ENCODE peak calls at places on chromosomes 11 and 22, in six cellular contexts. One of them, this sample, is unnamed.
A peak's percentile ranks its signal among the peaks of the same experiment; 100 is the strongest.

GRCh38 chr22:49999063-49999900 is 13.3 kb downstream of the IL17REL start:
- DNase-seq in thyroid gland: no peak
- DNase-seq in A549: no peak
- DNase-seq in nephron progenitor cell: peak; percentile 81
- DNase-seq in Calu3: no peak
- DNase-seq in right atrium auricular region: no peak
- DNase-seq in this sample: no peak

GRCh38 chr11:102837151-102837550 is 6.3 kb downstream of the MMP3 start:
- DNase-seq in nephron progenitor cell: no peak
- DNase-seq in right atrium auricular region: no peak
- DNase-seq in Calu3: no peak
- DNase-seq in A549: no peak
- DNase-seq in thyroid gland: no peak
- DNase-seq in this sample: no peak

GRCh38 chr11:45959851-45960250 is 37.4 kb downstream of the LARGE2 start:
- DNase-seq in thyroid gland: no peak
- DNase-seq in Calu3: no peak
- DNase-seq in nephron progenitor cell: no peak
- DNase-seq in A549: no peak
- DNase-seq in right atrium auricular region: no peak
- DNase-seq in this sample: no peak

GRCh38 chr11:35276396-35276795 is 137.4 kb downstream of the CD44 start:
- DNase-seq in Calu3: peak; percentile 16
- DNase-seq in thyroid gland: peak; percentile 40
- DNase-seq in nephron progenitor cell: no peak
- DNase-seq in right atrium auricular region: no peak
- DNase-seq in A549: peak; percentile 25
- DNase-seq in this sample: peak; percentile 95

GRCh38 chr11:69369945-69370344 is 76.0 kb downstream of the MYEOV start:
- DNase-seq in nephron progenitor cell: no peak
- DNase-seq in right atrium auricular region: peak; percentile 26
- DNase-seq in Calu3: no peak
- DNase-seq in thyroid gland: no peak
- DNase-seq in A549: no peak
- DNase-seq in this sample: no peak

GRCh38 chr11:66881927-66882452 is 25.1 kb downstream of the LRFN4 start:
- DNase-seq in Calu3: no peak
- DNase-seq in thyroid gland: no peak
- DNase-seq in right atrium auricular region: no peak
- DNase-seq in A549: no peak
- DNase-seq in nephron progenitor cell: no peak
- DNase-seq in this sample: no peak

GRCh38 chr11:106021181-106021966 is 666 bp downstream of the MSANTD4 start:
- DNase-seq in nephron progenitor cell: no peak
- DNase-seq in A549: no peak
- DNase-seq in right atrium auricular region: no peak
- DNase-seq in Calu3: no peak
- DNase-seq in thyroid gland: no peak
- DNase-seq in this sample: peak; percentile 13

GRCh38 chr11:34065505-34066203 is 14.1 kb downstream of the CAPRIN1 start:
- DNase-seq in nephron progenitor cell: no peak
- DNase-seq in right atrium auricular region: no peak
- DNase-seq in Calu3: no peak
- DNase-seq in A549: no peak
- DNase-seq in thyroid gland: no peak
- DNase-seq in this sample: no peak

GRCh38 chr11:23103403-23103802 is 243.1 kb upstream of the CCDC179 start:
- DNase-seq in Calu3: no peak
- DNase-seq in A549: no peak
- DNase-seq in thyroid gland: no peak
- DNase-seq in nephron progenitor cell: no peak
- DNase-seq in right atrium auricular region: no peak
- DNase-seq in this sample: no peak

GRCh38 chr11:86737223-86737622 is 63.1 kb upstream of the PRSS23 start:
- DNase-seq in right atrium auricular region: no peak
- DNase-seq in thyroid gland: no peak
- DNase-seq in Calu3: no peak
- DNase-seq in nephron progenitor cell: no peak
- DNase-seq in A549: no peak
- DNase-seq in this sample: no peak

GRCh38 chr22:49137216-49137840 is 690.3 kb downstream of the BRD1 start:
- DNase-seq in right atrium auricular region: no peak
- DNase-seq in A549: no peak
- DNase-seq in thyroid gland: no peak
- DNase-seq in Calu3: no peak
- DNase-seq in nephron progenitor cell: no peak
- DNase-seq in this sample: no peak

GRCh38 chr11:111459506-111460270 is 52.5 kb downstream of the BTG4 start:
- DNase-seq in nephron progenitor cell: no peak
- DNase-seq in Calu3: no peak
- DNase-seq in A549: no peak
- DNase-seq in thyroid gland: no peak
- DNase-seq in right atrium auricular region: no peak
- DNase-seq in this sample: no peak

GRCh38 chr11:27555264-27555663 is 48.7 kb upstream of the LIN7C start:
- DNase-seq in nephron progenitor cell: no peak
- DNase-seq in Calu3: no peak
- DNase-seq in thyroid gland: no peak
- DNase-seq in right atrium auricular region: no peak
- DNase-seq in A549: no peak
- DNase-seq in this sample: no peak

GRCh38 chr11:114819028-114819427 is 140.7 kb downstream of the NXPE2 start:
- DNase-seq in thyroid gland: no peak
- DNase-seq in A549: no peak
- DNase-seq in right atrium auricular region: no peak
- DNase-seq in nephron progenitor cell: no peak
- DNase-seq in Calu3: no peak
- DNase-seq in this sample: no peak

GRCh38 chr11:92861641-92862040 is 107.8 kb upstream of the MTNR1B start:
- DNase-seq in Calu3: no peak
- DNase-seq in thyroid gland: peak; percentile 38
- DNase-seq in nephron progenitor cell: no peak
- DNase-seq in right atrium auricular region: no peak
- DNase-seq in A549: no peak
- DNase-seq in this sample: no peak
- TF ChIP-seq CTCF in Calu3: no peak
- TF ChIP-seq CTCF in thyroid gland: peak; percentile 56
- TF ChIP-seq CTCF in nephron progenitor cell: peak; percentile 16
- TF ChIP-seq CTCF in right atrium auricular region: peak; percentile 9
- TF ChIP-seq CTCF in A549: no peak
- TF ChIP-seq CTCF in this sample: no peak

GRCh38 chr11:73312806-73313403 is 4.8 kb downstream of the ARHGEF17 start:
- DNase-seq in thyroid gland: no peak
- DNase-seq in nephron progenitor cell: no peak
- DNase-seq in Calu3: no peak
- DNase-seq in right atrium auricular region: no peak
- DNase-seq in A549: no peak
- DNase-seq in this sample: no peak

GRCh38 chr11:73315288-73316020 is 7.4 kb downstream of the ARHGEF17 start:
- DNase-seq in A549: no peak
- DNase-seq in thyroid gland: no peak
- DNase-seq in Calu3: no peak
- DNase-seq in nephron progenitor cell: no peak
- DNase-seq in right atrium auricular region: no peak
- DNase-seq in this sample: no peak

GRCh38 chr11:73313652-73314051 is 5.6 kb downstream of the ARHGEF17 start:
- DNase-seq in right atrium auricular region: no peak
- DNase-seq in Calu3: no peak
- DNase-seq in A549: no peak
- DNase-seq in thyroid gland: no peak
- DNase-seq in nephron progenitor cell: no peak
- DNase-seq in this sample: no peak

GRCh38 chr11:73316422-73316821 is 8.3 kb downstream of the ARHGEF17 start:
- DNase-seq in A549: no peak
- DNase-seq in right atrium auricular region: no peak
- DNase-seq in nephron progenitor cell: no peak
- DNase-seq in thyroid gland: no peak
- DNase-seq in Calu3: no peak
- DNase-seq in this sample: no peak

GRCh38 chr11:73314121-73314948 is 6.3 kb downstream of the ARHGEF17 start:
- DNase-seq in nephron progenitor cell: peak; percentile 78
- DNase-seq in right atrium auricular region: peak; percentile 77
- DNase-seq in thyroid gland: peak; percentile 84
- DNase-seq in Calu3: no peak
- DNase-seq in A549: peak; percentile 30
- DNase-seq in this sample: no peak
- TF ChIP-seq CTCF in nephron progenitor cell: no peak
- TF ChIP-seq CTCF in right atrium auricular region: no peak
- TF ChIP-seq CTCF in thyroid gland: no peak
- TF ChIP-seq CTCF in Calu3: no peak
- TF ChIP-seq CTCF in A549: no peak
- TF ChIP-seq CTCF in this sample: no peak

GRCh38 chr11:65003282-65003681 is 6.5 kb upstream of the BATF2 start:
- DNase-seq in right atrium auricular region: no peak
- DNase-seq in A549: no peak
- DNase-seq in nephron progenitor cell: peak; percentile 38
- DNase-seq in Calu3: no peak
- DNase-seq in thyroid gland: no peak
- DNase-seq in this sample: no peak
- TF ChIP-seq CTCF in right atrium auricular region: no peak
- TF ChIP-seq CTCF in A549: no peak
- TF ChIP-seq CTCF in nephron progenitor cell: no peak
- TF ChIP-seq CTCF in Calu3: no peak
- TF ChIP-seq CTCF in thyroid gland: no peak
- TF ChIP-seq CTCF in this sample: no peak

GRCh38 chr22:41501209-41501608 is 32.3 kb downstream of the ACO2 start:
- DNase-seq in thyroid gland: no peak
- DNase-seq in Calu3: no peak
- DNase-seq in right atrium auricular region: no peak
- DNase-seq in A549: peak; percentile 44
- DNase-seq in nephron progenitor cell: no peak
- DNase-seq in this sample: no peak
- TF ChIP-seq CTCF in thyroid gland: no peak
- TF ChIP-seq CTCF in Calu3: peak; percentile 17
- TF ChIP-seq CTCF in right atrium auricular region: peak; percentile 30
- TF ChIP-seq CTCF in A549: peak; percentile 20
- TF ChIP-seq CTCF in nephron progenitor cell: no peak
- TF ChIP-seq CTCF in this sample: no peak

GRCh38 chr22:24189249-24190158 is 8.2 kb downstream of the SUSD2 start:
- DNase-seq in nephron progenitor cell: peak; percentile 76
- DNase-seq in A549: peak; percentile 70
- DNase-seq in right atrium auricular region: peak; percentile 79
- DNase-seq in Calu3: peak; percentile 89
- DNase-seq in thyroid gland: peak; percentile 98
- DNase-seq in this sample: peak; percentile 76

GRCh38 chr22:24190159-24190540 is 8.9 kb downstream of the SUSD2 start:
- DNase-seq in A549: no peak
- DNase-seq in thyroid gland: no peak
- DNase-seq in right atrium auricular region: no peak
- DNase-seq in Calu3: no peak
- DNase-seq in nephron progenitor cell: no peak
- DNase-seq in this sample: no peak

GRCh38 chr22:24190566-24191208 is 9.4 kb downstream of the SUSD2 start:
- DNase-seq in Calu3: no peak
- DNase-seq in thyroid gland: no peak
- DNase-seq in right atrium auricular region: no peak
- DNase-seq in nephron progenitor cell: no peak
- DNase-seq in A549: no peak
- DNase-seq in this sample: no peak

GRCh38 chr22:24191893-24192292 is 10.6 kb downstream of the SUSD2 start:
- DNase-seq in Calu3: no peak
- DNase-seq in A549: no peak
- DNase-seq in thyroid gland: no peak
- DNase-seq in right atrium auricular region: no peak
- DNase-seq in nephron progenitor cell: no peak
- DNase-seq in this sample: no peak

DNA sequence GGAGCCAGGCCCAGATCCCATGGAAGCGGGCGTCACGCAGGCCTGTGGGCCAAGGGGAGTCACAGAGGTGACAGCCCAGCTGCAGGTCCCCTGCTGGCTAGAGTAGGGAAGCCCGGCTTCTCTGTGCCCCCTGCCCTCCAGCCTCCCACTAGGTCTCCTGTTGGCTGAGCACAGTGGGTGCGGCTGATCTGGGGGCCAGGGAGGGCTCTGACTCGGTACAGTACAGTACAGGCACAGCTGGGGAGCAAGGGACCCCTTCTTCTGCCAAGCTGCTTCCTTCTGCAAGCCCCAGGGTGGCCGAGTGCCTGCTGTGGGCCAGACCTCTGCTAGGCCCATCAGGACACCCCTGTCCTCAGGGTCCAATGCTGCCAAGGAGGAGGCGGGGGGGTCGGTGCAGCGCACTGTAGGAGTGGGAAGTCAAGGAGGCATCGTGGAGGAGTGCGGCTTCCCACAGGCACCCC is 10.1 kb downstream of the SUSD2 start:
- DNase-seq in A549: no peak
- DNase-seq in thyroid gland: peak; percentile 23
- DNase-seq in Calu3: no peak
- DNase-seq in right atrium auricular region: no peak
- DNase-seq in nephron progenitor cell: no peak
- DNase-seq in this sample: no peak
- TF ChIP-seq CTCF in A549: no peak
- TF ChIP-seq CTCF in thyroid gland: no peak
- TF ChIP-seq CTCF in Calu3: peak; percentile 20
- TF ChIP-seq CTCF in right atrium auricular region: no peak
- TF ChIP-seq CTCF in nephron progenitor cell: no peak
- TF ChIP-seq CTCF in this sample: no peak

GRCh38 chr11:84437129-84438123 is 1151.3 kb upstream of the CCDC90B start:
- DNase-seq in nephron progenitor cell: peak; percentile 52
- DNase-seq in thyroid gland: peak; percentile 65
- DNase-seq in A549: peak; percentile 3
- DNase-seq in right atrium auricular region: no peak
- DNase-seq in Calu3: peak; percentile 39
- DNase-seq in this sample: no peak
- TF ChIP-seq CTCF in nephron progenitor cell: no peak
- TF ChIP-seq CTCF in thyroid gland: peak; percentile 36
- TF ChIP-seq CTCF in A549: no peak
- TF ChIP-seq CTCF in right atrium auricular region: no peak
- TF ChIP-seq CTCF in Calu3: no peak
- TF ChIP-seq CTCF in this sample: no peak

This sample was measured in RWPE1.